ENCODE peak calls at places on chromosomes 16 and 17, in six cellular contexts. K, Z, A, G, P and B are unnamed samples.
A peak's percentile ranks its signal among the peaks of the same experiment; 100 is the strongest.

GRCh38 chr16:57299009-57299718 is 14.7 kb upstream of the PLLP start:
- DNase-seq in K (no peak), Z (peak; percentile 76), A (no peak), G (peak; percentile 44), P (peak; percentile 71), B (peak; percentile 89)

GRCh38 chr16:11016993-11017392 is 72.6 kb downstream of the CLEC16A start:
- DNase-seq in K (peak; percentile 58), Z (no peak), A (peak; percentile 64), G (no peak), P (peak; percentile 93), B (no peak)

GRCh38 chr17:4937553-4937952 is 2.3 kb downstream of the SLC25A11 start:
- DNase-seq in K (no peak), Z (no peak), A (no peak), G (no peak), P (no peak), B (no peak)

GRCh38 chr17:82239926-82240505 is 11.2 kb downstream of the SLC16A3 start:
- DNase-seq in K (no peak), Z (no peak), A (no peak), G (no peak), P (no peak), B (no peak)

GRCh38 chr17:19237389-19238166 is 412 bp downstream of the EPN2 start:
- DNase-seq in K (no peak), Z (peak; percentile 37), A (peak; percentile 51), G (peak; percentile 25), P (peak; percentile 66), B (peak; percentile 48)

GRCh38 chr16:2971985-2972784 is 3.0 kb downstream of the PAQR4 start:
- DNase-seq in K (no peak), Z (no peak), A (no peak), G (no peak), P (no peak), B (peak; percentile 45)

GRCh38 chr17:200604-200985 is 19.1 kb upstream of the DOC2B start:
- DNase-seq in K (no peak), Z (no peak), A (no peak), G (no peak), P (no peak), B (no peak)

GRCh38 chr17:3935140-3935542 is 18.9 kb upstream of the P2RX1 start:
- DNase-seq in K (peak; percentile 72), Z (no peak), A (peak; percentile 75), G (peak; percentile 45), P (peak; percentile 85), B (peak; percentile 70)

GRCh38 chr17:28338056-28338768 is 2.7 kb downstream of the TNFAIP1 start:
- DNase-seq in K (peak; percentile 86), Z (no peak), A (peak; percentile 83), G (no peak), P (no peak), B (no peak)

GRCh38 chr17:35217107-35217506 is 22.9 kb upstream of the SLC35G3 start:
- DNase-seq in K (no peak), Z (no peak), A (no peak), G (no peak), P (no peak), B (no peak)

GRCh38 chr16:17380613-17381012 is 90.1 kb downstream of the XYLT1 start:
- DNase-seq in K (peak; percentile 49), Z (no peak), A (no peak), G (no peak), P (peak; percentile 18), B (no peak)

GRCh38 chr17:66670211-66670610 is 164.7 kb upstream of the CACNG5 start:
- DNase-seq in K (no peak), Z (no peak), A (no peak), G (no peak), P (no peak), B (no peak)

GRCh38 chr16:81585785-81586184 is 141.2 kb downstream of the CMIP start:
- DNase-seq in K (no peak), Z (no peak), A (no peak), G (peak; percentile 42), P (no peak), B (peak; percentile 34)

GRCh38 chr17:75289832-75290337 is 652 bp upstream of the SLC25A19 start:
- DNase-seq in K (peak; percentile 60), Z (peak; percentile 61), A (peak; percentile 71), G (no peak), P (peak; percentile 88), B (no peak)

GRCh38 chr16:19771040-19771439 is 53.0 kb downstream of the IQCK start:
- DNase-seq in K (no peak), Z (no peak), A (no peak), G (no peak), P (no peak), B (no peak)

GRCh38 chr17:76968707-76969597 is 100.7 kb downstream of the MGAT5B start:
- DNase-seq in K (no peak), Z (no peak), A (no peak), G (no peak), P (peak; percentile 87), B (peak; percentile 74)

GRCh38 chr17:75475144-75475835 is 18.9 kb downstream of the TMEM94 start:
- DNase-seq in K (peak; percentile 38), Z (no peak), A (no peak), G (no peak), P (no peak), B (no peak)

GRCh38 chr17:80872999-80873951 is 118.4 kb upstream of the CHMP6 start:
- DNase-seq in K (no peak), Z (no peak), A (no peak), G (no peak), P (peak; percentile 25), B (no peak)

GRCh38 chr16:84277244-84277823 is 17.3 kb upstream of the WFDC1 start:
- DNase-seq in K (peak; percentile 33), Z (peak; percentile 52), A (peak; percentile 54), G (peak; percentile 61), P (peak; percentile 87), B (peak; percentile 51)

GRCh38 chr16:48608871-48609452 is 1.0 kb downstream of the N4BP1 start:
- DNase-seq in K (no peak), Z (no peak), A (no peak), G (no peak), P (no peak), B (no peak)

GRCh38 chr17:41329279-41329925 is 13.9 kb upstream of the KRTAP17-1 start:
- DNase-seq in K (peak; percentile 56), Z (no peak), A (peak; percentile 44), G (peak; percentile 31), P (peak; percentile 74), B (peak; percentile 64)

GRCh38 chr17:1709403-1709891 is 730 bp downstream of the TLCD2 start:
- DNase-seq in K (no peak), Z (no peak), A (no peak), G (no peak), P (no peak), B (no peak)

GRCh38 chr16:54867302-54867832 is 63.3 kb upstream of the IRX5 start:
- DNase-seq in K (no peak), Z (no peak), A (no peak), G (no peak), P (no peak), B (no peak)

GRCh38 chr17:49031965-49032928 is 35.1 kb downstream of the IGF2BP1 start:
- DNase-seq in K (peak; percentile 81), Z (no peak), A (peak; percentile 80), G (peak; percentile 85), P (peak; percentile 65), B (peak; percentile 76)

GRCh38 chr17:18362509-18363020 is 785 bp downstream of the SHMT1 start:
- DNase-seq in K (no peak), Z (peak; percentile 74), A (peak; percentile 23), G (peak; percentile 21), P (peak; percentile 85), B (peak; percentile 45)

GRCh38 chr16:62190426-62190825 is 154.2 kb upstream of the CDH8 start:
- DNase-seq in K (no peak), Z (no peak), A (no peak), G (no peak), P (no peak), B (peak; percentile 66)

GRCh38 chr16:83968483-83968865 is 430 bp downstream of the NECAB2 start:
- DNase-seq in K (no peak), Z (no peak), A (no peak), G (no peak), P (no peak), B (no peak)

GRCh38 chr16:12260119-12260646 is 283.6 kb downstream of the SNX29 start:
- DNase-seq in K (no peak), Z (no peak), A (no peak), G (no peak), P (no peak), B (no peak)

DNA sequence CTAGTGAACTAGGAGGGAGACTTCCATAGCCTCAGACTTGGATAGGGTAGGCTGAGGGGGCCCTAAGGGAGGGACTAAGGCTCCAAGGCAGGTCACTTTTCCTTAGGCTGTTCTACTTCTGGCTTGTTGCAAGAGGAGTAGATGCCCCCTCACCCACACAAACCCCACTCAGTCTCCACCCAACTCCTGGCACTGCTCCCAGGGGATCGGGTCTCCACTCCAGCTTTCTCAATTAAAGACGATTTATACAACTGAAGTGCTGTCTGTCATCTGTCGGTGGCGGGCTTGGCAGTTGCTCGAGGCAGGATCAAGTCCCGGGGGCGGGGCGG is 215 bp upstream of the CHRNB1 start:
- DNase-seq in K (no peak), Z (no peak), A (no peak), G (no peak), P (no peak), B (no peak)
- H3K4me1 ChIP-seq in K (peaks cover 22% of the 10 kb centered on the region), Z (peaks cover 5% of the 10 kb centered on the region), A (peaks cover 18% of the 10 kb centered on the region), G (peaks cover 49% of the 10 kb centered on the region), P (peaks cover 14% of the 10 kb centered on the region), B (no peaks in the 10 kb centered on the region)

GRCh38 chr16:87391324-87391949 is 699 bp upstream of the MAP1LC3B start:
- DNase-seq in K (no peak), Z (peak; percentile 69), A (no peak), G (peak; percentile 56), P (peak; percentile 76), B (peak; percentile 63)
- H3K4me1 ChIP-seq in K (peaks cover 7% of the 10 kb centered on the region), Z (no peaks in the 10 kb centered on the region), A (peaks cover 34% of the 10 kb centered on the region), G (peaks cover 26% of the 10 kb centered on the region), P (peaks cover 30% of the 10 kb centered on the region), B (peaks cover 50% of the 10 kb centered on the region)

GRCh38 chr17:36673637-36674277 is 72.4 kb downstream of the MRM1 start:
- DNase-seq in K (no peak), Z (no peak), A (no peak), G (no peak), P (no peak), B (no peak)
- H3K4me1 ChIP-seq in K (no peaks in the 10 kb centered on the region), Z (no peaks in the 10 kb centered on the region), A (no peaks in the 10 kb centered on the region), G (no peaks in the 10 kb centered on the region), P (no peaks in the 10 kb centered on the region), B (no peaks in the 10 kb centered on the region)

GRCh38 chr16:68090109-68090508 is 4.9 kb downstream of the NFATC3 start:
- DNase-seq in K (no peak), Z (no peak), A (no peak), G (no peak), P (no peak), B (no peak)
- H3K4me1 ChIP-seq in K (peaks cover 2% of the 10 kb centered on the region), Z (no peaks in the 10 kb centered on the region), A (peaks cover 14% of the 10 kb centered on the region), G (peaks cover 15% of the 10 kb centered on the region), P (peaks cover 14% of the 10 kb centered on the region), B (peaks cover 23% of the 10 kb centered on the region)

GRCh38 chr17:45308840-45309239 is 8.0 kb downstream of the MAP3K14 start:
- DNase-seq in K (no peak), Z (no peak), A (no peak), G (no peak), P (no peak), B (no peak)
- H3K4me1 ChIP-seq in K (peaks cover 45% of the 10 kb centered on the region), Z (no peaks in the 10 kb centered on the region), A (peaks cover 24% of the 10 kb centered on the region), G (peaks cover 23% of the 10 kb centered on the region), P (peaks cover 70% of the 10 kb centered on the region), B (peaks cover 9% of the 10 kb centered on the region)